ENCODE peak calls at places on chromosomes 4 and X, in six cellular contexts. S is ovary, G is OCI-LY7, O is Peyer's patch, R is left ventricle myocardium inferior, J is MM.1S. N is an unnamed sample.

GRCh38 chr4:86856896-86857295 is 7.7 kb upstream of the SLC10A6 start:
- DNase-seq in G (no peak), R (no peak), J (no peak), S (no peak), O (no peak), N (no peak)

GRCh38 chr4:145207934-145208333 is 27.5 kb upstream of the OTUD4 start:
- DNase-seq in O (no peak), R (no peak), G (no peak), S (no peak), J (no peak), N (no peak)

GRCh38 chr4:42151568-42152506 is 618 bp downstream of the BEND4 start:
- DNase-seq in J (peak; percentile 83), G (peak; percentile 91), R (no peak), O (peak; percentile 51), S (no peak), N (no peak)

GRCh38 chrX:2577844-2578444 is 77.2 kb upstream of the DHRSX start:
- DNase-seq in O (no peak), J (peak; percentile 26), S (no peak), G (no peak), R (no peak), N (no peak)

GRCh38 chrX:154840856-154841255 is 6.4 kb upstream of the SMIM9 start:
- DNase-seq in G (peak; percentile 39), S (no peak), J (peak; percentile 57), O (no peak), R (no peak), N (peak; percentile 16)

GRCh38 chr4:92235741-92236140 is 68.0 kb upstream of the GRID2 start:
- DNase-seq in S (no peak), G (no peak), J (no peak), O (no peak), R (no peak), N (no peak)

GRCh38 chrX:140971385-140971784 is 31.0 kb upstream of the SPANXB1 start:
- DNase-seq in G (no peak), S (no peak), O (no peak), J (peak; percentile 16), R (no peak), N (no peak)

GRCh38 chrX:47637546-47638195 is 7.9 kb upstream of the CFP start:
- DNase-seq in J (no peak), O (no peak), G (no peak), S (peak; percentile 56), R (peak; percentile 25), N (no peak)

GRCh38 chr4:22473268-22473667 is 42.6 kb downstream of the ADGRA3 start:
- DNase-seq in S (no peak), J (no peak), R (no peak), O (no peak), G (no peak), N (no peak)

GRCh38 chrX:111490683-111491082 is 20.8 kb upstream of the SERTM2 start:
- DNase-seq in G (no peak), R (no peak), J (no peak), S (no peak), O (no peak), N (no peak)

DNA sequence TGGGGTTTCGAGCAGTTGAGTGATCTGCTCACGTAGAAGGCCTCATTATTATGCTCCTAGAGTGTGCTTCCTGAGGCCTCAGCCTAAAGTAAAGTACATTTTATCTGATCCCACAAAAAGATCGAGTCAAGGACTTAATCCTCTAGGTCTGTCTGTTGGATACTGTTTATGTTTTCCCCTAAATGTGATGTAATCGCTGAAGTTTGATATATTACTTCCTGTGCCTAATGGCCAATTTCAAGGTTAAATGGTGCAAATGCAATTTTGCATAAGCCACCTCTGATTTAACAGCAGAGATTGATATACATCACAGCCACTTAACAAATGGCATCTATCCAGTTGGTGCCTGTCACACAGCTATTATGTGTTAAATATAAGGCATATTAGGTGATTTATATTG is 19.4 kb upstream of the SERTM2 start:
- DNase-seq in O (no peak), J (no peak), R (no peak), S (no peak), G (no peak), N (no peak)
- TF ChIP-seq CTCF in O (no peak), J (no peak), R (no peak), S (no peak), G (no peak), N (no peak)

GRCh38 chr4:129968366-129968765 is 872.4 kb downstream of the C4orf33 start:
- DNase-seq in O (no peak), J (no peak), G (no peak), R (no peak), S (no peak), N (no peak)
- H3K36me3 ChIP-seq in O (no peaks in the 10 kb centered on the region), J (no peaks in the 10 kb centered on the region), G (no peaks in the 10 kb centered on the region), R (no peaks in the 10 kb centered on the region), S (no peaks in the 10 kb centered on the region), N (no peaks in the 10 kb centered on the region)

GRCh38 chr4:78764498-78764961 is 11.6 kb upstream of the BMP2K start:
- DNase-seq in G (no peak), R (no peak), J (no peak), O (no peak), S (no peak), N (no peak)
- H3K4me3 ChIP-seq in G (no peak overlapping the region), R (no peak overlapping the region), J (no peak overlapping the region), O (no peak overlapping the region), S (no peak overlapping the region), N (no peak overlapping the region)

DNA sequence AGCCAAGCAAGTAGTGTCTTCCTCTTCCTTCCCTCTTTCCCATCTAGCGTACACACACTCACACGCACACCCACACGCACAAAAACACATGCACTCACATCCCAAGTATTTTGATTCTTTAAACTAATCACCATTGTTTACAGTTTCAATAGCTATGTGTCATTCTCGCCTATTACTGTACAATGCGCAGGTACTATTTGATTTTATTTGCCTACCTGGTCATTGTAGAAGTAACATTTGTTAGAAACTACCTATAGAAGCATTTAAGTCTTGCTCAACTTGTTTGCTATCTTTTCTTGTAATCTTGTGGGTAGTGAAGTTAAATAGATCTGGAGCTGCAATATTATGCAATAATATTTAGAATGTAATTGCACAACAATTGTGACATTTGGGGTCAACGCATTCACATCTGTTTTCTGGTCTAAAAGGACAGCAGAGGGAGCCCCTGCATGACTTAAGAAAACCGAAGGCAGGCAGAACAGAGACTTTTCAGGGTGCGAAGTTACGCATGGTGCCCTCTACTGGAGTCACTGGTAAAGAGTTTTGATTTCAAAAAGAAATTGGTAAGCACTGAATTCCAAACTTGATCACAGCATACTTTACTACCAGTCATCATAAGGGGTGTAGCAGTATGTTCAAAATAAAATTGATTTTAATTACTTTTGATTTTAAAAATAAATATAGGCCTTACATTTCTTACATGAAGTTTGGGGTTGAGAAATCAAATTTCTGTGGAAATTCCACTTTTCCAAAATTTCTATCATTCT is 503.3 kb upstream of the FAM241A start:
- DNase-seq in R (no peak), S (no peak), G (peak; percentile 81), O (no peak), J (peak; percentile 87), N (peak; percentile 55)
- TF ChIP-seq CTCF in R (peak; percentile 71), S (no peak), G (peak; percentile 98), O (no peak), J (peak; percentile 90), N (peak; percentile 91)

GRCh38 chr4:185640809-185641675 is 105.7 kb upstream of the PDLIM3 start:
- DNase-seq in S (no peak), J (peak; percentile 83), G (peak; percentile 81), R (no peak), O (no peak), N (peak; percentile 12)
- H3K36me3 ChIP-seq in S (no peaks in the 10 kb centered on the region), J (no peaks in the 10 kb centered on the region), G (peaks cover 7% of the 10 kb centered on the region), R (peaks cover 57% of the 10 kb centered on the region), O (no peaks in the 10 kb centered on the region), N (no peaks in the 10 kb centered on the region)